ENCODE peak calls at places on chromosomes 3 and 15, in seven cellular contexts. K is foreskin fibroblast, T is trophoblast cell, S is AG04450, I is cardiac muscle cell, Y is neuronal stem cell, M is adrenal gland. B is an unnamed sample.

GRCh38 chr15:77821188-77821958 is 188.7 kb upstream of the LINGO1 start:
- DNase-seq in K (peak; percentile 80), T (peak; percentile 58), S (peak; percentile 18), I (peak; percentile 72), Y (no peak), M (peak; percentile 51), B (peak; percentile 20)

GRCh38 chr3:43017593-43018195 is 38.6 kb downstream of the GASK1A start:
- DNase-seq in K (no peak), T (no peak), S (no peak), I (no peak), Y (no peak), M (no peak), B (no peak)

GRCh38 chr3:139299261-139300132 is 44.3 kb upstream of the MRPS22 start:
- DNase-seq in K (peak; percentile 69), T (peak; percentile 33), S (peak; percentile 32), I (peak; percentile 65), Y (no peak), M (peak; percentile 59), B (no peak)

GRCh38 chr3:64741344-64741743 is 53.5 kb upstream of the ADAMTS9 start:
- DNase-seq in K (peak; percentile 63), T (no peak), S (no peak), I (peak; percentile 93), Y (no peak), M (no peak), B (peak; percentile 48)

GRCh38 chr3:48403533-48404439 is 26.1 kb downstream of the PLXNB1 start:
- DNase-seq in K (no peak), T (no peak), S (no peak), I (no peak), Y (no peak), M (no peak), B (no peak)

GRCh38 chr15:81293728-81294500 is 30.0 kb downstream of the STARD5 start:
- DNase-seq in K (no peak), T (no peak), S (no peak), I (no peak), Y (no peak), M (no peak), B (no peak)

GRCh38 chr15:70636540-70637165 is 126.7 kb downstream of the UACA start:
- DNase-seq in K (peak; percentile 34), T (no peak), S (no peak), I (peak; percentile 47), Y (no peak), M (no peak), B (no peak)

GRCh38 chr3:150721285-150722130 is 17.8 kb upstream of the ERICH6 start:
- DNase-seq in K (peak; percentile 77), T (peak; percentile 87), S (peak; percentile 36), I (peak; percentile 77), Y (peak; percentile 55), M (no peak), B (no peak)

GRCh38 chr3:76352069-76352847 is 566.9 kb upstream of the ZNF717 start:
- DNase-seq in K (no peak), T (no peak), S (no peak), I (no peak), Y (no peak), M (no peak), B (no peak)

GRCh38 chr3:46463120-46463867 is 1.4 kb downstream of the LTF start:
- DNase-seq in K (no peak), T (no peak), S (no peak), I (no peak), Y (no peak), M (no peak), B (no peak)

GRCh38 chr3:138727371-138727770 is 107.4 kb downstream of the PIK3CB start:
- DNase-seq in K (no peak), T (no peak), S (no peak), I (no peak), Y (no peak), M (no peak), B (no peak)

GRCh38 chr3:178823556-178824229 is 247.9 kb downstream of the ZMAT3 start:
- DNase-seq in K (no peak), T (no peak), S (no peak), I (peak; percentile 6), Y (no peak), M (no peak), B (no peak)

GRCh38 chr3:168984872-168985271 is 678.6 kb downstream of the MECOM start:
- DNase-seq in K (no peak), T (no peak), S (no peak), I (no peak), Y (no peak), M (no peak), B (no peak)

GRCh38 chr3:167575000-167575399 is 78.7 kb downstream of the WDR49 start:
- DNase-seq in K (no peak), T (no peak), S (no peak), I (no peak), Y (peak; percentile 53), M (no peak), B (no peak)

GRCh38 chr15:59344311-59344710 is 28.4 kb downstream of the MYO1E start:
- DNase-seq in K (no peak), T (peak; percentile 74), S (no peak), I (no peak), Y (no peak), M (no peak), B (no peak)

DNA sequence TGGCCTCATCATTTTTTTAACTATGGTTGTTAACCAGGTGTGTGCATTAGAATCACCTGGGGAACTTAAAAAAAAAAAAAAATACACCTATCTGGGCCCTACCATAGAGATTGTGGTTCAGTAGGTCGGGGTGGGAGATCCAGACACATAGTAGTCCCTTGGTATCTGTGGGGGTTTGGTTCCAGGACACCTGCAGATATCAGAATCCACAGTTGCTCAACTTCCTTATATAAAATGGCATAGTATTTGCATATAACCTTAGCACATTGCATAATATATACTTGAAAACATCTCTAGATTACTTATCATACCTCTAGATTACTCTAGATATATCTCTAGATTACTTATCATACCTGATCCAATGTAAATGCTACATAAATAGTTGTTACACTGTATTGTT is 5.0 kb downstream of the IQGAP1 start:
- DNase-seq in K (no peak), T (no peak), S (no peak), I (no peak), Y (no peak), M (no peak), B (no peak)
- H3K4me3 ChIP-seq in K (no peak overlapping the region), T (no peak overlapping the region), S (no peak overlapping the region), I (no peak overlapping the region), Y (no peak overlapping the region), M (no peak overlapping the region), B (no peak overlapping the region)

DNA sequence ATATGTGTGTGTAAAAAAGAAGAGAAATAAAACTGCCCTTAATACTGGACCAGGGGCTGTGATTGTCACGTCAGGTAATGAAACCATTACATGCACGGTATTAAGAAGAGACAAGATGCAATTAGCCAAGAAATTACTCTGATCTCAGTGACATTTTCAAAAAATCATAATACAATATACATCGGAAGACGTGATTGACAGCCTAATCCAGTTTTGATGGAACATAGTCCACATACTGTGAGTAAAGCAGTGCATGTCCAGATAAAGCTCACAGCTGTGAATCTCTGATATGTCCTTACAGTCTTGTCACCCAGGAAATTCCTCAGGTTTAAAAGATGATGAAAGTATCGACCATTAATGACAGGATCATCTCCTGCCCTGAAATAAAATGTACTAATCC is 119.6 kb upstream of the TMCO5A start:
- DNase-seq in K (no peak), T (no peak), S (no peak), I (no peak), Y (no peak), M (no peak), B (no peak)
- H3K4me3 ChIP-seq in K (no peak overlapping the region), T (no peak overlapping the region), S (no peak overlapping the region), I (no peak overlapping the region), Y (no peak overlapping the region), M (no peak overlapping the region), B (no peak overlapping the region)

DNA sequence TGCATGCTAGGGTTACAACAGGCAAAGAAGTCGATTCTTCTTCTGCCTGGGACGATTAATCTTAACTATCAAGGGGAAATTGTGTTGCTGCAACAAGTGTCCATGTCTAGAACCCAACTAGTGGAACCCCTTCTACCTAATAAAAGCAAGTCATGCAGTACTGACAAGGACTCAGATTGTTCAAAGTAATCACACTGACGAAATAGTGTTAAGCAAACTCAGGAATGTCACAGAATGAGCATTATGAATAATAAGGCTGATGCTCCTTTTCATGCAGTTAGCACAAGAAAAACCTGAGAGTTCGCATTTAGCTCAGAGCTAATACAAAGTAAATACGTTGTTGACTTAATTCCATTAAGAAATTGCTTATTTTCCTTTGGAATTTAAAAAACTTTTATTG is 47.5 kb upstream of the TRIM42 start:
- DNase-seq in K (no peak), T (peak; percentile 86), S (no peak), I (peak; percentile 12), Y (no peak), M (no peak), B (no peak)
- H3K4me3 ChIP-seq in K (no peak overlapping the region), T (no peak overlapping the region), S (no peak overlapping the region), I (no peak overlapping the region), Y (no peak overlapping the region), M (no peak overlapping the region), B (no peak overlapping the region)

GRCh38 chr15:40161693-40162401 is 978 bp downstream of the BUB1B start:
- DNase-seq in K (no peak), T (no peak), S (no peak), I (no peak), Y (no peak), M (no peak), B (no peak)
- H3K4me3 ChIP-seq in K (peak overlapping the region; percentile 97), T (no peak overlapping the region), S (peak overlapping the region; percentile 99), I (peak overlapping the region; percentile 71), Y (peak overlapping the region; percentile 88), M (no peak overlapping the region), B (no peak overlapping the region)

GRCh38 chr3:129346690-129347440 is 68.2 kb downstream of the HMCES start:
- DNase-seq in K (no peak), T (peak; percentile 85), S (no peak), I (no peak), Y (no peak), M (no peak), B (no peak)
- H3K4me3 ChIP-seq in K (no peak overlapping the region), T (no peak overlapping the region), S (no peak overlapping the region), I (no peak overlapping the region), Y (no peak overlapping the region), M (no peak overlapping the region), B (no peak overlapping the region)

GRCh38 chr15:39270976-39271375 is 309.9 kb upstream of the THBS1 start:
- DNase-seq in K (peak; percentile 74), T (peak; percentile 21), S (peak; percentile 78), I (peak; percentile 75), Y (no peak), M (no peak), B (no peak)
- H3K4me3 ChIP-seq in K (no peak overlapping the region), T (no peak overlapping the region), S (no peak overlapping the region), I (no peak overlapping the region), Y (no peak overlapping the region), M (no peak overlapping the region), B (no peak overlapping the region)

GRCh38 chr15:48046813-48047483 is 73.8 kb upstream of the SLC24A5 start:
- DNase-seq in K (no peak), T (no peak), S (no peak), I (no peak), Y (peak; percentile 18), M (no peak), B (no peak)
- H3K4me3 ChIP-seq in K (no peak overlapping the region), T (no peak overlapping the region), S (no peak overlapping the region), I (no peak overlapping the region), Y (no peak overlapping the region), M (no peak overlapping the region), B (no peak overlapping the region)

GRCh38 chr3:110686691-110687090 is 384.9 kb upstream of the NECTIN3 start:
- DNase-seq in K (no peak), T (no peak), S (no peak), I (peak; percentile 22), Y (no peak), M (no peak), B (no peak)
- H3K4me3 ChIP-seq in K (no peak overlapping the region), T (no peak overlapping the region), S (no peak overlapping the region), I (no peak overlapping the region), Y (no peak overlapping the region), M (no peak overlapping the region), B (no peak overlapping the region)

B was measured in tibial nerve.